ENCODE peak calls at places on chromosomes 2 and 18, in six cellular contexts. M is lower lobe of right lung, O is CD14-positive monocyte, V is adrenal gland, Y is A549, Q is astrocyte of the spinal cord. K is an unnamed sample.

GRCh38 chr2:223487447-223487846 is 114.7 kb downstream of the SCG2 start:
- DNase-seq in M (no peak), O (no peak), V (no peak), Y (no peak), Q (no peak), K (no peak)

GRCh38 chr2:236073246-236073645 is 94.9 kb downstream of the GBX2 start:
- DNase-seq in M (no peak), O (no peak), V (no peak), Y (no peak), Q (no peak), K (no peak)

GRCh38 chr2:62149708-62150107 is 46.2 kb upstream of the B3GNT2 start:
- DNase-seq in M (no peak), O (no peak), V (peak), Y (peak), Q (peak), K (no peak)

GRCh38 chr2:218395826-218396687 is 3.6 kb upstream of the CTDSP1 start:
- DNase-seq in M (peak), O (peak), V (peak), Y (peak), Q (peak), K (peak)

GRCh38 chr2:9690252-9690651 is 59.5 kb upstream of the YWHAQ start:
- DNase-seq in M (no peak), O (no peak), V (no peak), Y (no peak), Q (peak), K (no peak)

GRCh38 chr2:174682578-174683391 is 81.5 kb downstream of the CHRNA1 start:
- DNase-seq in M (peak), O (no peak), V (peak), Y (peak), Q (peak), K (no peak)

GRCh38 chr2:41741951-41742563 is 305.8 kb upstream of the PKDCC start:
- DNase-seq in M (no peak), O (no peak), V (no peak), Y (no peak), Q (no peak), K (no peak)

GRCh38 chr18:48293954-48294893 is 115.0 kb downstream of the ZBTB7C start:
- DNase-seq in M (no peak), O (no peak), V (no peak), Y (no peak), Q (no peak), K (no peak)

GRCh38 chr18:10377956-10378355 is 76.5 kb upstream of the APCDD1 start:
- DNase-seq in M (no peak), O (no peak), V (no peak), Y (no peak), Q (peak), K (no peak)

GRCh38 chr2:118475622-118476021 is 371.8 kb downstream of the EN1 start:
- DNase-seq in M (no peak), O (no peak), V (no peak), Y (no peak), Q (no peak), K (no peak)

GRCh38 chr2:95240091-95240490 is 32.8 kb downstream of the ZNF892 start:
- DNase-seq in M (no peak), O (no peak), V (no peak), Y (no peak), Q (no peak), K (no peak)

GRCh38 chr2:14567561-14567960 is 65.0 kb upstream of the LRATD1 start:
- DNase-seq in M (no peak), O (no peak), V (no peak), Y (no peak), Q (peak), K (no peak)

GRCh38 chr2:217897816-217898806 is 104.7 kb downstream of the TNS1 start:
- DNase-seq in M (peak), O (no peak), V (no peak), Y (no peak), Q (no peak), K (peak)

GRCh38 chr18:49028091-49028490 is 77.3 kb upstream of the SMAD7 start:
- DNase-seq in M (no peak), O (no peak), V (no peak), Y (no peak), Q (no peak), K (no peak)

GRCh38 chr18:14189858-14190257 is 57.6 kb upstream of the ZNF519 start:
- DNase-seq in M (no peak), O (no peak), V (no peak), Y (peak), Q (peak), K (no peak)

GRCh38 chr2:120134263-120134662 is 88.9 kb downstream of the TMEM185B start:
- DNase-seq in M (no peak), O (no peak), V (no peak), Y (peak), Q (peak), K (no peak)

GRCh38 chr18:5627756-5628511 is 84.1 kb upstream of the EPB41L3 start:
- DNase-seq in M (no peak), O (no peak), V (no peak), Y (no peak), Q (no peak), K (no peak)

GRCh38 chr18:2083691-2084090 is 487.6 kb downstream of the METTL4 start:
- DNase-seq in M (no peak), O (no peak), V (no peak), Y (no peak), Q (no peak), K (no peak)

GRCh38 chr2:204608261-204608660 is 63.0 kb downstream of the PARD3B start:
- DNase-seq in M (no peak), O (no peak), V (no peak), Y (no peak), Q (peak), K (no peak)

GRCh38 chr2:227655454-227655853 is 11.2 kb upstream of the SCYGR5 start:
- DNase-seq in M (no peak), O (peak), V (peak), Y (peak), Q (peak), K (no peak)

GRCh38 chr2:23617167-23617787 is 232.3 kb downstream of the KLHL29 start:
- DNase-seq in M (peak), O (no peak), V (no peak), Y (no peak), Q (peak), K (peak)
- TF ChIP-seq CTCF in M (peak), O (no peak), V (no peak), Y (no peak), Q (peak), K (peak)

DNA sequence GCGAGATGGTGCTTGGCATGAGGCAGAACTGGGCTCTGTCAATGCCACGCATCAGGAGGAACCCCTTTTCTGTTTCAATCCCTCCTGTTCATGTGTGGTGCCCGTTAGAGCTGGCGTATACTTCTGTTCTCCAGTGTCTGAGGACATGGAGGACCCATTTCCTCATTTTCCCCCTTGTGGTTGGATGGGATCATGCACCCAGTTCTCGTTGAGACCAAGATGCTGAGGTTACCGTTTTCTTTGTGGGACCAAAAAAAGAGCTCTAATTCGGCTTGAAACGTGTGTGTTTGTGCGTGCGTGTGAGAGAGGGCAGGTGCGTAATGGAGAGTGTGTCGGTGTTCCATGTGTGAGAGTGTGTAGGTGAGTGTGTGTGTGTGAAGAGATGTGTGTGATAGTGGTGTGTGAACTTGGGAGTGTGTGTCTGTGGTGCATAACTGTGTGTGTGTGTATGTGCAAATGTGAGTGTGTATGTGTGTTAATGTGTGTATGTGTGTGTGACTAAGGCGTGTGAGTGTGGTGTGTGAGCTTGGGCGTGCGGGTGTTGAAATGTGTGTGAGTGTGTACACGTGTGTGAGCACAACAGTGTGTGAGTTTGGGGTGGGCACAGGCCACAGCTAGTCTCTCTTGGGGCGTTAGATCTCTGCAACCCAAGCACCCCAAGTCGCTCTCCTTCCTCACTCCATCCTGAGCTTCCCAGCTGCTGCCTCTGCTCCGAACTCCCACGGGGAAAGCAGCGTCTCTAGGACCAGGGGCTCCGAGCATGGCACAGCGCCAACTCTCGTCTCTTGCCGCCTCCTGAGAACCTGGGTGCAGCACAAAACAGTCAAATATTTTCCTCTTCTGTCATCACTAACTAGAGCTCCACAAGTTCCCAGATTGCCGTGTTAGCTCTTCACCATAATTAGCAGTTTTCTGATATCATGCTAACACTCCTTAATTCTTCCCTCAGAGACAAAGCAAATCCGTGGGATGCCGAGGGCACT is 75.8 kb downstream of the LONRF2 start:
- DNase-seq in M (no peak), O (peak), V (no peak), Y (peak), Q (no peak), K (no peak)
- TF ChIP-seq CTCF in M (peak), O (peak), V (peak), Y (no peak), Q (peak), K (peak)

GRCh38 chr18:22378672-22379282 is 38.9 kb downstream of the CTAGE1 start:
- DNase-seq in M (no peak), O (no peak), V (peak), Y (peak), Q (peak), K (no peak)
- TF ChIP-seq CTCF in M (peak), O (peak), V (peak), Y (peak), Q (peak), K (peak)

GRCh38 chr2:159939946-159940345 is 122.5 kb downstream of the PLA2R1 start:
- DNase-seq in M (no peak), O (no peak), V (no peak), Y (peak), Q (peak), K (no peak)

GRCh38 chr2:159941729-159942128 is 120.7 kb downstream of the PLA2R1 start:
- DNase-seq in M (no peak), O (no peak), V (no peak), Y (no peak), Q (no peak), K (no peak)

GRCh38 chr2:159938375-159938774 is 124.0 kb downstream of the PLA2R1 start:
- DNase-seq in M (no peak), O (no peak), V (no peak), Y (no peak), Q (no peak), K (no peak)

GRCh38 chr2:159944874-159945273 is 117.5 kb downstream of the PLA2R1 start:
- DNase-seq in M (no peak), O (no peak), V (no peak), Y (no peak), Q (no peak), K (no peak)

DNA sequence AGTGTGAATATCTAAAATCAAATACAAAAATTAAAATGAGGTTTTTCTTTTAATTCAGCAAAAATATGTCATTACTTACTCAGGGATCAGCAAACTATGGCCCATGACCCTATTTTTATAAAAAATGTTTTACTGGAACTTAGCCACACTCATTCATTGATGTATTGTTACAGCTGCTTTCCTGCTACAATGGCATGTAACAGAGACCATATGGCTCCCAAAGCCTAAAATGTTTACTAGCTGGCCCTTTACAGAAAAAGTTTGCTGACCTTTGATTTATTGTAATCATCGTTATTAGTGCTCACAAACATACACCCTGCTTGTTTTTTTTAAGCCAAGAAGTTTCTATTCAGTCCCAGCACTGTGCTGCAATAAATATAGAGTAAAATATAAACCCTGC is 120.3 kb downstream of the PLA2R1 start:
- DNase-seq in M (no peak), O (no peak), V (no peak), Y (no peak), Q (no peak), K (no peak)
- TF ChIP-seq CTCF in M (no peak), O (no peak), V (no peak), Y (no peak), Q (no peak), K (no peak)

DNA sequence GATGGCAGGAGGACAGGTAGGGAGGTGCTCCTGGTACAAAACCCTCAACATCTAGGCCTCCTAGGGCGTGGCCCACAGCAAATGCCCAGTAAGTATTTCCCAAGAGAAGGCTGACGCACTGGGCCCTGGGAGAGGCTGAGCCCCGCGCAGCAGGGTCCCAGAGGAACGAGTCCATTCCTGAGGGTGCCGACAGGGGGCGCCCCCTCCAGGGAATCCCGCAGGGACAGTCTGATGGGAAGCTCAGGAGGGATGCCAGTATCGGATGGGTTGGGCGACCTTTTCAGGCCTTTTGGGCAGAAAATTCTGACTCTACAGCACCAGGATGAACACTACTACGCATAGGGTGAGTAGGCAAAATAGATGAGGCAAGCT is 8.8 kb downstream of the BOLA3 start:
- DNase-seq in M (no peak), O (no peak), V (no peak), Y (no peak), Q (no peak), K (no peak)
- TF ChIP-seq CTCF in M (peak), O (no peak), V (no peak), Y (peak), Q (peak), K (peak)

GRCh38 chr2:74261204-74261864 is 62.9 kb downstream of the MTHFD2 start:
- DNase-seq in M (no peak), O (no peak), V (no peak), Y (peak), Q (peak), K (no peak)
- TF ChIP-seq CTCF in M (no peak), O (no peak), V (peak), Y (peak), Q (peak), K (peak)

GRCh38 chr2:72117029-72117428 is 30.6 kb downstream of the CYP26B1 start:
- DNase-seq in M (no peak), O (no peak), V (no peak), Y (no peak), Q (no peak), K (no peak)

GRCh38 chr2:72115361-72116080 is 32.1 kb downstream of the CYP26B1 start:
- DNase-seq in M (peak), O (no peak), V (peak), Y (peak), Q (peak), K (peak)

GRCh38 chr2:72114693-72115051 is 33.0 kb downstream of the CYP26B1 start:
- DNase-seq in M (no peak), O (no peak), V (no peak), Y (no peak), Q (no peak), K (no peak)

GRCh38 chr2:72117718-72118117 is 29.9 kb downstream of the CYP26B1 start:
- DNase-seq in M (no peak), O (no peak), V (no peak), Y (no peak), Q (no peak), K (peak)

GRCh38 chr2:72116081-72116533 is 31.6 kb downstream of the CYP26B1 start:
- DNase-seq in M (no peak), O (no peak), V (no peak), Y (peak), Q (no peak), K (no peak)
- TF ChIP-seq CTCF in M (peak), O (no peak), V (no peak), Y (peak), Q (peak), K (peak)

GRCh38 chr2:177165103-177165583 is 47.5 kb upstream of the HNRNPA3 start:
- DNase-seq in M (no peak), O (no peak), V (peak), Y (no peak), Q (peak), K (no peak)

GRCh38 chr2:177164584-177165052 is 48.0 kb upstream of the HNRNPA3 start:
- DNase-seq in M (peak), O (peak), V (peak), Y (peak), Q (peak), K (no peak)

GRCh38 chr2:177164131-177164530 is 48.5 kb upstream of the HNRNPA3 start:
- DNase-seq in M (no peak), O (no peak), V (no peak), Y (no peak), Q (no peak), K (no peak)

GRCh38 chr2:177165731-177166711 is 46.6 kb upstream of the HNRNPA3 start:
- DNase-seq in M (no peak), O (no peak), V (peak), Y (no peak), Q (peak), K (no peak)

GRCh38 chr2:177161741-177162440 is 50.7 kb upstream of the HNRNPA3 start:
- DNase-seq in M (no peak), O (no peak), V (no peak), Y (no peak), Q (peak), K (no peak)
- TF ChIP-seq CTCF in M (peak), O (peak), V (peak), Y (peak), Q (peak), K (peak)

K was measured in chondrocyte.